ENCODE peak calls at places on chromosomes 3 and 15, in nine cellular contexts. N is kidney, D is spleen, V is stomach, H is body of pancreas, U is fibroblast of lung, X is uterus, K is neural progenitor cell, C is heart right ventricle. W is an unnamed sample.

GRCh38 chr3:36416660-36417059 is 36.4 kb downstream of the STAC start:
- DNase-seq in U (no peak), X (no peak), H (no peak), K (no peak), C (no peak), D (no peak), V (no peak), N (no peak), W (no peak)

GRCh38 chr3:170003881-170004356 is 33.9 kb upstream of the GPR160 start:
- DNase-seq in V (no peak), H (no peak), N (no peak), C (no peak), U (no peak), X (no peak), K (no peak), D (no peak), W (no peak)

GRCh38 chr3:165800970-165801369 is 36.3 kb downstream of the BCHE start:
- DNase-seq in H (no peak), X (no peak), K (no peak), C (no peak), U (peak; percentile 3), N (no peak), V (no peak), D (no peak), W (no peak)

GRCh38 chr3:155560594-155560993 is 184.3 kb downstream of the PLCH1 start:
- DNase-seq in K (no peak), X (no peak), H (no peak), D (no peak), V (no peak), C (no peak), U (peak; percentile 63), N (no peak), W (no peak)

GRCh38 chr15:89129123-89129815 is 41.0 kb downstream of the ABHD2 start:
- DNase-seq in K (peak; percentile 70), N (no peak), U (peak; percentile 23), D (peak; percentile 88), X (peak; percentile 50), H (no peak), C (no peak), V (peak; percentile 63), W (no peak)

GRCh38 chr15:74381481-74381880 is 14.0 kb upstream of the CYP11A1 start:
- DNase-seq in U (no peak), K (no peak), V (no peak), C (no peak), D (peak; percentile 73), H (no peak), X (no peak), N (no peak), W (no peak)

GRCh38 chr3:99319450-99319849 is 318.9 kb upstream of the COL8A1 start:
- DNase-seq in C (no peak), V (no peak), D (no peak), X (no peak), H (no peak), K (no peak), N (no peak), U (peak; percentile 39), W (no peak)

GRCh38 chr3:37923576-37923926 is 61.9 kb downstream of the CTDSPL start:
- DNase-seq in D (no peak), V (no peak), X (no peak), K (no peak), C (no peak), U (no peak), H (no peak), N (no peak), W (no peak)

GRCh38 chr15:73081321-73081958 is 29.2 kb downstream of the NEO1 start:
- DNase-seq in H (peak; percentile 49), N (no peak), V (no peak), K (peak; percentile 58), X (peak; percentile 34), U (peak; percentile 57), C (peak; percentile 50), D (no peak), W (no peak)

GRCh38 chr15:40044717-40045571 is 6.0 kb upstream of the SRP14 start:
- DNase-seq in X (peak; percentile 87), C (peak; percentile 87), D (peak; percentile 97), N (peak; percentile 95), V (peak; percentile 91), H (peak; percentile 90), U (peak; percentile 76), K (peak; percentile 89), W (peak; percentile 89)

GRCh38 chr3:150411971-150412370 is 3.9 kb downstream of the TSC22D2 start:
- DNase-seq in X (no peak), C (no peak), H (no peak), V (no peak), K (no peak), N (no peak), D (no peak), U (no peak), W (no peak)

GRCh38 chr3:113436794-113437193 is 4.5 kb downstream of the CFAP44 start:
- DNase-seq in U (peak; percentile 83), D (no peak), C (no peak), H (no peak), V (no peak), K (no peak), X (no peak), N (no peak), W (no peak)

GRCh38 chr15:80996247-80996646 is 4.5 kb upstream of the TLNRD1 start:
- DNase-seq in V (no peak), C (no peak), U (no peak), N (no peak), X (no peak), K (peak; percentile 34), H (no peak), D (no peak), W (no peak)

GRCh38 chr3:39637807-39638206 is 170.3 kb downstream of the MOBP start:
- DNase-seq in X (no peak), D (no peak), V (no peak), N (no peak), C (no peak), H (no peak), K (no peak), U (peak; percentile 48), W (no peak)

GRCh38 chr3:157354722-157355121 is 81.9 kb upstream of the PTX3 start:
- DNase-seq in N (no peak), H (peak; percentile 8), D (no peak), X (no peak), K (peak; percentile 55), U (no peak), V (no peak), C (no peak), W (no peak)

GRCh38 chr3:183827809-183828537 is 2.6 kb upstream of the MAP6D1 start:
- DNase-seq in V (no peak), C (no peak), X (no peak), K (no peak), U (no peak), H (no peak), N (no peak), D (peak; percentile 58), W (no peak)

GRCh38 chr3:115518100-115518852 is 105.0 kb upstream of the GAP43 start:
- DNase-seq in U (peak; percentile 78), X (peak; percentile 33), N (peak; percentile 86), V (no peak), K (peak; percentile 74), H (peak; percentile 29), D (no peak), C (peak; percentile 87), W (peak; percentile 85)

GRCh38 chr3:88984266-88984665 is 123.2 kb upstream of the EPHA3 start:
- DNase-seq in D (no peak), N (no peak), K (no peak), H (no peak), C (no peak), U (peak; percentile 68), X (no peak), V (no peak), W (no peak)

DNA sequence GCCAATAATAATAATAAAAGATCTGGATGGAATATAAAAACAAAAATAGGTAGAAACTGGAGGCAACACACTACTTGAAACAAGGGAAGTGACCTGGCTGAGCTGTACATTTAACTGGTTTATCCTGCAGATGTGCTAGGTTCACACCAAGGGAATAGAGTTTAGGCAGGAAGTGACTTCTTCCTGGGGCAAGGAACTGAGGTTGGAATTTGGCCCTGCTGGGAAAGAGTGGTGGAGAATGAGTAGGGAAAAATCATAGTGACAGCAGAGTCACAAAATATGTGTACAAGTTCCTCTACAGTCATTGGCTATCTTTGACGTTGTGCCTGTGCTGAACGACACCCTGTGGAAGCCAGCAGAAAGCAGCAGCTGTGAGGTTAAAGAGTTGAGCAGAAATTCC is 44.1 kb downstream of the ARHGAP11B start:
- DNase-seq in C (no peak), X (no peak), H (no peak), D (no peak), U (no peak), N (no peak), V (no peak), K (no peak), W (no peak)
- TF ChIP-seq CTCF in C (no peak), X (no peak), H (no peak), D (no peak), U (no peak), N (no peak), V (no peak), K (no peak), W (no peak)

DNA sequence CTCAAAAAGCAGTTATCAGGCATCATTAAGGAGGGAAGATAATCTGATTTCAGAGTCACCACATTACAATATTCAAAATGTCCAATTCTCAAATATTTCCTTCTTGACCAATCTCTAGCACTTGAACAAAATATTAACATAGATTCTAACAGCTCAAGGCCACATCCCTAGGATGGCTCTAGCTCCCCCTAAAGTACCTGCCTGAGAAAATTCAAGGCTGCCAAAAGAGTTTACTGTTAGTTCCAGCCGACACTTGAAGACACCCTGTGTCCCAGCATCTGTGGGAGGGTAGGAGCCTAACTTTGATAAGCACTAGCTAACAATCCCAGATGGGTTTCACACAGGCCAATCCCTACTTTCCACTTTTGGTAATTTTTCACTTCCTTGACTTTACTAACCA is 10.4 kb downstream of the NSMCE3 start:
- DNase-seq in N (no peak), X (no peak), H (no peak), C (no peak), U (no peak), V (no peak), D (no peak), K (no peak), W (no peak)
- H3K4me1 ChIP-seq in N (no peaks in the 10 kb centered on the region), X (no peaks in the 10 kb centered on the region), H (no peaks in the 10 kb centered on the region), C (no peaks in the 10 kb centered on the region), U (no peaks in the 10 kb centered on the region), V (no peaks in the 10 kb centered on the region), D (no peaks in the 10 kb centered on the region), K (no peaks in the 10 kb centered on the region), W (no peaks in the 10 kb centered on the region)

GRCh38 chr3:14398801-14399114 is 3.6 kb upstream of the SLC6A6 start:
- DNase-seq in K (no peak), D (no peak), H (no peak), C (no peak), X (no peak), V (no peak), N (no peak), U (no peak), W (no peak)
- TF ChIP-seq CTCF in K (no peak), D (no peak), H (no peak), C (no peak), X (no peak), V (no peak), N (no peak), U (no peak), W (no peak)

DNA sequence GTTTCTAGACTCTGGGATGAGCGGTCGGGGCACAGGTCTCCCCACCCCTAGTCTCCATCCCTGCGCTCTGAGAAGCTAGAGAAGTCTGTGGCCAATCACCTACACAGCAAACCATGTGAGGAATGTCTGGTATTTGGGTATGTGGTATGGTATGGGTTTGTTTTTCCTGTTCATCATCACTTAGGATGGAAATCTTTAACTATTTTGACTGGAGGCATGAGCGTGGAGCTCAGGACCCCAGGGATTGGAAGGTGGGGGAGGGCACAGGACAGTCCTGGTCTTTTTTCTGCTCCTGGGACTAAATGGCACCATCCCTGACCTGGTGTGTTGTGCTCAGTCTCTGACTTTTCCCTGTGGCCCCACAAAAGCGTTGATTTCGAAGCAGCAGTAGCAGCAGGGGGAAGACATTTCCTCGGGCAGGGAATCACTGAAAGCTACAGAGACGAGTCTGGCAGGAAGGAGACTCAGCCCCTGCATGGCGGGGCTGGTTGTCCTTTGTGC is 191.7 kb upstream of the TPM1 start:
- DNase-seq in X (no peak), D (no peak), V (no peak), U (peak; percentile 96), C (no peak), K (peak; percentile 26), H (no peak), N (no peak), W (no peak)
- H3K4me1 ChIP-seq in X (peaks cover 6% of the 10 kb centered on the region), D (peaks cover 16% of the 10 kb centered on the region), V (peaks cover 13% of the 10 kb centered on the region), U (no peaks in the 10 kb centered on the region), C (no peaks in the 10 kb centered on the region), K (peaks cover 22% of the 10 kb centered on the region), H (peaks cover 60% of the 10 kb centered on the region), N (no peaks in the 10 kb centered on the region), W (peaks cover 26% of the 10 kb centered on the region)